ENCODE peak calls at places on chromosomes 4 and X, in eight cellular contexts. P, K, A, Q, C, X, F and N are unnamed samples.
A peak's percentile ranks its signal among the peaks of the same experiment; 100 is the strongest.

GRCh38 chr4:153241970-153242847 is 38.0 kb downstream of the TRIM2 start:
- DNase-seq in P (peak; percentile 28), K (no peak), A (no peak), Q (peak; percentile 76), C (no peak), X (peak; percentile 52), F (peak; percentile 64), N (no peak)

GRCh38 chrX:147917700-147918694 is 6.3 kb downstream of the FMR1 start:
- DNase-seq in P (no peak), K (no peak), A (no peak), Q (no peak), C (no peak), X (no peak), F (no peak), N (no peak)

GRCh38 chr4:159017323-159018036 is 85.4 kb upstream of the RAPGEF2 start:
- DNase-seq in P (no peak), K (no peak), A (no peak), Q (no peak), C (no peak), X (no peak), F (no peak), N (no peak)

GRCh38 chr4:3475041-3475712 is 12.1 kb downstream of the DOK7 start:
- DNase-seq in P (no peak), K (no peak), A (no peak), Q (no peak), C (no peak), X (peak; percentile 62), F (no peak), N (no peak)

GRCh38 chr4:31016322-31017061 is 296.3 kb downstream of the PCDH7 start:
- DNase-seq in P (no peak), K (no peak), A (no peak), Q (no peak), C (no peak), X (peak; percentile 13), F (no peak), N (no peak)

GRCh38 chr4:40515398-40516293 is 114.0 kb downstream of the RBM47 start:
- DNase-seq in P (no peak), K (no peak), A (no peak), Q (no peak), C (peak; percentile 72), X (no peak), F (no peak), N (no peak)

GRCh38 chr4:172105918-172106317 is 292.7 kb downstream of the GALNTL6 start:
- DNase-seq in P (no peak), K (no peak), A (no peak), Q (no peak), C (no peak), X (no peak), F (no peak), N (no peak)

GRCh38 chr4:169976951-169977350 is 49.2 kb downstream of the MFAP3L start:
- DNase-seq in P (no peak), K (no peak), A (no peak), Q (no peak), C (no peak), X (no peak), F (no peak), N (no peak)

GRCh38 chrX:55738969-55739368 is 21.4 kb downstream of the RRAGB start:
- DNase-seq in P (no peak), K (no peak), A (no peak), Q (no peak), C (no peak), X (no peak), F (no peak), N (no peak)

GRCh38 chr4:164136181-164136616 is 617.7 kb upstream of the SMIM31 start:
- DNase-seq in P (no peak), K (no peak), A (no peak), Q (no peak), C (no peak), X (no peak), F (no peak), N (no peak)

GRCh38 chrX:49186125-49187027 is at the start of gene PRICKLE3:
- DNase-seq in P (peak; percentile 68), K (peak; percentile 56), A (peak; percentile 42), Q (peak; percentile 88), C (peak; percentile 86), X (peak; percentile 86), F (peak; percentile 75), N (peak; percentile 76)

GRCh38 chr4:112519689-112520597 is 4.0 kb upstream of the NEUROG2 start:
- DNase-seq in P (no peak), K (no peak), A (no peak), Q (peak; percentile 52), C (no peak), X (peak; percentile 55), F (no peak), N (no peak)

GRCh38 chr4:71195932-71196331 is 142.9 kb upstream of the SLC4A4 start:
- DNase-seq in P (peak; percentile 57), K (no peak), A (no peak), Q (no peak), C (no peak), X (peak; percentile 52), F (no peak), N (no peak)

GRCh38 chr4:113756005-113756410 is 5.5 kb downstream of the CAMK2D start:
- DNase-seq in P (peak; percentile 62), K (no peak), A (no peak), Q (no peak), C (no peak), X (no peak), F (no peak), N (no peak)

GRCh38 chrX:150880808-150881165 is 17.7 kb downstream of the CD99L2 start:
- DNase-seq in P (no peak), K (no peak), A (no peak), Q (no peak), C (no peak), X (no peak), F (no peak), N (no peak)

GRCh38 chr4:1775731-1776500 is 17.2 kb upstream of the FGFR3 start:
- DNase-seq in P (no peak), K (no peak), A (no peak), Q (no peak), C (no peak), X (no peak), F (no peak), N (no peak)

GRCh38 chr4:3338976-3339531 is 46.2 kb downstream of the RGS12 start:
- DNase-seq in P (no peak), K (no peak), A (no peak), Q (no peak), C (no peak), X (no peak), F (no peak), N (no peak)

GRCh38 chrX:98795636-98796035 is 1614.4 kb downstream of the PCDH19 start:
- DNase-seq in P (no peak), K (no peak), A (no peak), Q (no peak), C (no peak), X (no peak), F (no peak), N (no peak)

GRCh38 chr4:24642941-24643628 is 58.7 kb upstream of the DHX15 start:
- DNase-seq in P (peak; percentile 42), K (no peak), A (no peak), Q (no peak), C (no peak), X (no peak), F (no peak), N (no peak)

GRCh38 chrX:41468647-41469323 is 21.6 kb downstream of the NYX start:
- DNase-seq in P (peak; percentile 50), K (no peak), A (peak; percentile 83), Q (no peak), C (peak; percentile 33), X (no peak), F (no peak), N (no peak)

GRCh38 chr4:7472443-7473013 is 37.8 kb upstream of the PSAPL1 start:
- DNase-seq in P (no peak), K (no peak), A (no peak), Q (peak; percentile 13), C (no peak), X (peak; percentile 87), F (no peak), N (no peak)

GRCh38 chr4:48262926-48263325 is 6.7 kb downstream of the TEC start:
- DNase-seq in P (peak; percentile 37), K (no peak), A (no peak), Q (no peak), C (no peak), X (no peak), F (no peak), N (no peak)

GRCh38 chr4:152540293-152540674 is 4.4 kb upstream of the FBXW7 start:
- DNase-seq in P (no peak), K (no peak), A (no peak), Q (peak; percentile 19), C (no peak), X (peak; percentile 75), F (no peak), N (no peak)

GRCh38 chrX:26848511-26848910 is 614.6 kb downstream of the PPP4R3C start:
- DNase-seq in P (no peak), K (no peak), A (no peak), Q (no peak), C (no peak), X (no peak), F (no peak), N (no peak)

GRCh38 chr4:92091335-92091734 is 212.4 kb upstream of the GRID2 start:
- DNase-seq in P (peak; percentile 16), K (no peak), A (no peak), Q (peak; percentile 26), C (no peak), X (no peak), F (no peak), N (no peak)

GRCh38 chr4:72006576-72006975 is 25.2 kb upstream of the NPFFR2 start:
- DNase-seq in P (peak; percentile 63), K (no peak), A (no peak), Q (no peak), C (no peak), X (no peak), F (no peak), N (no peak)

GRCh38 chr4:83821493-83821892 is 285.6 kb downstream of the GPAT3 start:
- DNase-seq in P (no peak), K (no peak), A (no peak), Q (no peak), C (no peak), X (no peak), F (no peak), N (no peak)